ENCODE peak calls at places on chromosomes 4 and X, in four cellular contexts. O is A549, B is IMR-90, N is GM12878. S is an unnamed sample.

GRCh38 chr4:108783666-108784463 is 21.0 kb upstream of the ETNPPL start:
- DNase-seq in B (no peak), O (peak), N (no peak), S (no peak)

GRCh38 chr4:19286924-19287323 is 964.8 kb upstream of the SLIT2 start:
- DNase-seq in N (no peak), B (no peak), O (no peak), S (no peak)

GRCh38 chr4:141346144-141346543 is 125.4 kb downstream of the ZNF330 start:
- DNase-seq in B (peak), N (no peak), O (peak), S (peak)

GRCh38 chr4:77617203-77617602 is 11.6 kb downstream of the CXCL13 start:
- DNase-seq in O (peak), N (no peak), B (no peak), S (no peak)

GRCh38 chr4:140090215-140090731 is 63.7 kb downstream of the MAML3 start:
- DNase-seq in B (peak), N (no peak), O (peak), S (no peak)

GRCh38 chr4:105399535-105400161 is 74.2 kb downstream of the PPA2 start:
- DNase-seq in B (peak), O (peak), N (no peak), S (no peak)

GRCh38 chr4:103753868-103754653 is 34.3 kb upstream of the TACR3 start:
- DNase-seq in B (no peak), O (no peak), N (no peak), S (no peak)

GRCh38 chr4:150126880-150127236 is 48.6 kb downstream of the DCLK2 start:
- DNase-seq in B (peak), N (peak), O (no peak), S (no peak)

GRCh38 chr4:132493476-132493875 is 655.6 kb upstream of the PCDH10 start:
- DNase-seq in N (no peak), B (no peak), O (no peak), S (no peak)

GRCh38 chr4:122758033-122758432 is 25.5 kb downstream of the BBS12 start:
- DNase-seq in O (peak), N (no peak), B (peak), S (peak)

GRCh38 chr4:105455998-105456397 is 17.9 kb downstream of the PPA2 start:
- DNase-seq in O (no peak), B (no peak), N (no peak), S (no peak)

GRCh38 chr4:157226035-157226434 is 5.5 kb downstream of the GRIA2 start:
- DNase-seq in B (no peak), O (no peak), N (no peak), S (no peak)

GRCh38 chr4:97720869-97721432 is 422.3 kb downstream of the STPG2 start:
- DNase-seq in O (peak), B (no peak), N (no peak), S (peak)

GRCh38 chrX:44314259-44314734 is 29.2 kb downstream of the EFHC2 start:
- DNase-seq in O (no peak), N (no peak), B (peak), S (peak)

GRCh38 chr4:122764808-122765189 is 32.3 kb downstream of the BBS12 start:
- DNase-seq in N (no peak), B (peak), O (peak), S (no peak)

GRCh38 chr4:20464381-20464780 is 212.7 kb downstream of the SLIT2 start:
- DNase-seq in N (no peak), B (peak), O (no peak), S (no peak)

GRCh38 chr4:48033825-48034413 is 17.3 kb downstream of the NIPAL1 start:
- DNase-seq in N (no peak), O (peak), B (peak), S (peak)

GRCh38 chrX:132037479-132037993 is 14.4 kb downstream of the STK26 start:
- DNase-seq in N (no peak), O (no peak), B (no peak), S (no peak)

GRCh38 chr4:7426525-7427171 is 8.1 kb downstream of the PSAPL1 start:
- DNase-seq in B (no peak), O (no peak), N (no peak), S (peak)

GRCh38 chrX:115535844-115536243 is 25.1 kb upstream of the PLS3 start:
- DNase-seq in N (no peak), B (peak), O (no peak), S (no peak)

GRCh38 chrX:115535421-115535820 is 25.6 kb upstream of the PLS3 start:
- DNase-seq in N (no peak), O (no peak), B (no peak), S (no peak)

GRCh38 chrX:115534383-115534782 is 26.6 kb upstream of the PLS3 start:
- DNase-seq in N (no peak), O (no peak), B (no peak), S (no peak)

GRCh38 chrX:115531818-115532403 is 29.1 kb upstream of the PLS3 start:
- DNase-seq in O (peak), N (no peak), B (peak), S (no peak)

GRCh38 chrX:115533485-115533884 is 27.5 kb upstream of the PLS3 start:
- DNase-seq in N (no peak), O (no peak), B (peak), S (no peak)
- TF ChIP-seq RCOR1 in N (no peak), O (no peak), B (no peak), S (no peak)

DNA sequence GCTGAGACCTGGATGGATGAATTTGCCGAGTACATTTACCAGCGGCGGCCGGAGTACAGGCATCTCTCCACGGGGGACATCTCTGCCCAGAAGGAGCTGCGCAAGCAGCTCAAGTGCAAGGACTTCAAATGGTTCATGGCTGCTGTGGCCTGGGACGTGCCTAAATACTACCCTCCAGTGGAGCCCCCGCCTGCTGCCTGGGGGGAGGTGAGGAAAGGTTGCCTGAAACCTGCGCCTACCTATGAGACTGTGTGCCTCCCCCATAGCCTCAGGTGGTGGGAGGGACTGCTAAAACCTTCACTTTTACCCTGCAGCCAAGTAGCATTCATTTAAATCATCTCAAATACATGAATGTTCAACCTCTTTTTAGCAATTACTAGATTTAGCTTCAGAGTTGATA is 216.6 kb upstream of the GALNT7 start:
- DNase-seq in N (no peak), B (no peak), O (no peak), S (no peak)
- TF ChIP-seq RCOR1 in N (no peak), B (no peak), O (no peak), S (no peak)

GRCh38 chr4:128306992-128307581 is 19.5 kb upstream of the PGRMC2 start:
- DNase-seq in O (no peak), N (no peak), B (no peak), S (no peak)
- TF ChIP-seq RCOR1 in O (no peak), N (no peak), B (no peak), S (no peak)

GRCh38 chr4:113222431-113222979 is 173.1 kb downstream of the ANK2 start:
- DNase-seq in B (peak), O (no peak), N (no peak), S (no peak)

GRCh38 chr4:113222006-113222405 is 172.6 kb downstream of the ANK2 start:
- DNase-seq in B (peak), N (no peak), O (no peak), S (no peak)

GRCh38 chr4:113223001-113223400 is 173.5 kb downstream of the ANK2 start:
- DNase-seq in B (peak), N (no peak), O (no peak), S (no peak)
- TF ChIP-seq RCOR1 in B (no peak), N (no peak), O (no peak), S (no peak)

DNA sequence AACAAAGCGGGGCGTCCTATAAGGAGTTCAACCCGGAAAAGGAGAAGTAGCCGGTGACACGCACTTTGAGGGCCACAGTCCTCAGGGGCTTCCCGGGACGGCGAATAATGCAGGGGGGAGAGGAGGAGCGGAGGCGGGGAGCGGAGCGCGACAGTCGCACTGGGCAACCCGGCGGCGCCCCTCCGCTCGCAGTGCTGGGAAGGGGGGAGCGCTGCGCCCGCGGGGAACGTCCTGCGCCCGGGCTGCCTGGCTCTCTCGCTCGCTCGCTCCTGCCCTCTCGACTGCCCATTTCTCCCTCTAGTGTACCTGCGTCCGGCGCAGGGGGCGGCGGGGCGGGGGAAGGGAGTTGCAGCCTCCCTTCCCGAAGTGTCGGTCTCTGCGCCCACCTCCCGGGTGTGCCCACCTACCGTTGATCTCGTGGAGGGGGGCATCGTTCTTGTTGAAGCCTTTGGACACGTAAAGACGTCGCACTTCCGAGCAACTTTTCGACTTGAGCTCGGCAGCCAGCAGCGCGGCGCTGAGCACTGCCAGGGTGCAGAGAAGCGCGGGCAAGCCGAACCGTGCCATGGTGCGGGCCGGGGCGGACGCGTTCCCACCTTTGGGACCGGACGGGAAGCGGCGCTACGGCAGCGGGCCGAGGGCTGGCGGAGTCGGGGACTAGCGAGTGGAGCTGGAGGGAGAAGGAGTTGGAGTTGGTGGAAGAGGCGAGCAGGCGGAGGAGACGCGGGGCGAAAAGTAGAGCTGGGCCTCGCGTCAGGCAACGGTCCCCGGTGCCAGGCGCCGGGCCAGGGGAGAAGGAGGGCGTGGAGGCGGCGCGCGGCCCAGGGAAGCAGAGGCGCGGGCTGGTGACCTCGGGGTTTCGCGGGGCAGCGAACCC is 652 bp downstream of the GPC4 start:
- DNase-seq in O (peak), N (no peak), B (no peak), S (peak)
- TF ChIP-seq RCOR1 in O (no peak), N (no peak), B (no peak), S (no peak)

DNA sequence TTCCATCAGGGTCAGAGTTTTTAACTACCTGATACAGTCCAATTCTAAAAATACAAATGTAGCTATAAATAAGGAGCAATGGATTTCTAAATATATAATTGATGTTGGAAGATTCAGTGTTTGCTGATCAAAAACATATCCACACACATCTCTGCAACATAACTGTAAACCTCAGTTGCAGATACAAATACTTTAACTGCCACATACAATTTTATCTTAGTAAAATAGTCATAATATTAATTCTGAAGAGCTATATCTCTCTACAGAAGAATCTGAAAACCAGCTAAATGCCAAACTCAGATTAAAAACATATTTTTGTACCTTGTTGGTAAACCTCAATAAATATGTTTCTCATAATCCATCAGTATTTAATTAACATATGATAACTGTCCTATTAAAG is 674.3 kb upstream of the INTU start:
- DNase-seq in N (no peak), B (no peak), O (no peak), S (no peak)
- TF ChIP-seq RCOR1 in N (no peak), B (no peak), O (no peak), S (no peak)

GRCh38 chr4:169660929-169661328 is 40.6 kb downstream of the CLCN3 start:
- DNase-seq in N (no peak), O (no peak), B (no peak), S (no peak)
- TF ChIP-seq RCOR1 in N (no peak), O (no peak), B (no peak), S (no peak)

GRCh38 chr4:60865238-60865637 is 334.9 kb upstream of the ADGRL3 start:
- DNase-seq in O (no peak), N (no peak), B (no peak), S (peak)
- TF ChIP-seq RCOR1 in O (no peak), N (no peak), B (no peak), S (no peak)

GRCh38 chrX:45824471-45824870 is 623.8 kb upstream of the DIPK2B start:
- DNase-seq in O (peak), B (peak), N (no peak), S (peak)
- TF ChIP-seq RCOR1 in O (no peak), B (no peak), N (no peak), S (no peak)

GRCh38 chr4:119690871-119691270 is 62.3 kb upstream of the PDE5A start:
- DNase-seq in B (no peak), O (peak), N (no peak), S (no peak)

GRCh38 chr4:119692001-119692400 is 63.4 kb upstream of the PDE5A start:
- DNase-seq in B (peak), O (no peak), N (no peak), S (no peak)

GRCh38 chr4:119696963-119697362 is 68.4 kb upstream of the PDE5A start:
- DNase-seq in B (no peak), O (no peak), N (no peak), S (no peak)

GRCh38 chr4:119695216-119695615 is 66.6 kb upstream of the PDE5A start:
- DNase-seq in N (no peak), B (peak), O (no peak), S (no peak)

GRCh38 chr4:119693127-119693526 is 64.5 kb upstream of the PDE5A start:
- DNase-seq in O (no peak), B (peak), N (no peak), S (no peak)
- TF ChIP-seq RCOR1 in O (no peak), B (no peak), N (no peak), S (no peak)